ENCODE peak calls at places on chromosomes 11 and 22, in eight cellular contexts. One of them, this sample, is unnamed.

GRCh38 chr22:24171822-24172221 is 9.5 kb upstream of the SUSD2 start:
- DNase-seq in cardiac fibroblast: no peak
- DNase-seq in GM23338: no peak
- DNase-seq in fibroblast of pulmonary artery: no peak
- DNase-seq in suprapubic skin: no peak
- DNase-seq in right lobe of liver: no peak
- DNase-seq in HL-60: no peak
- DNase-seq in AG04450: no peak
- DNase-seq in this sample: no peak

GRCh38 chr11:26947904-26948639 is 45.8 kb upstream of the FIBIN start:
- DNase-seq in cardiac fibroblast: peak
- DNase-seq in GM23338: no peak
- DNase-seq in fibroblast of pulmonary artery: no peak
- DNase-seq in suprapubic skin: no peak
- DNase-seq in right lobe of liver: no peak
- DNase-seq in HL-60: no peak
- DNase-seq in AG04450: no peak
- DNase-seq in this sample: peak

GRCh38 chr22:17120281-17120680 is 879 bp downstream of the TMEM121B start:
- DNase-seq in cardiac fibroblast: peak
- DNase-seq in GM23338: peak
- DNase-seq in fibroblast of pulmonary artery: peak
- DNase-seq in suprapubic skin: no peak
- DNase-seq in right lobe of liver: peak
- DNase-seq in HL-60: no peak
- DNase-seq in AG04450: no peak
- DNase-seq in this sample: peak

GRCh38 chr11:118287006-118287405 is 17.5 kb upstream of the CD3E start:
- DNase-seq in cardiac fibroblast: peak
- DNase-seq in GM23338: no peak
- DNase-seq in fibroblast of pulmonary artery: no peak
- DNase-seq in suprapubic skin: no peak
- DNase-seq in right lobe of liver: no peak
- DNase-seq in HL-60: no peak
- DNase-seq in AG04450: no peak
- DNase-seq in this sample: no peak

GRCh38 chr22:24144056-24144455 is 37.2 kb upstream of the SUSD2 start:
- DNase-seq in cardiac fibroblast: no peak
- DNase-seq in GM23338: no peak
- DNase-seq in fibroblast of pulmonary artery: no peak
- DNase-seq in suprapubic skin: no peak
- DNase-seq in right lobe of liver: no peak
- DNase-seq in HL-60: no peak
- DNase-seq in AG04450: no peak
- DNase-seq in this sample: no peak

GRCh38 chr11:111413849-111414248 is 34.8 kb upstream of the POU2AF1 start:
- DNase-seq in cardiac fibroblast: no peak
- DNase-seq in GM23338: no peak
- DNase-seq in fibroblast of pulmonary artery: no peak
- DNase-seq in suprapubic skin: no peak
- DNase-seq in right lobe of liver: no peak
- DNase-seq in HL-60: no peak
- DNase-seq in AG04450: no peak
- DNase-seq in this sample: no peak

GRCh38 chr22:39610246-39610645 is 39.7 kb downstream of the CACNA1I start:
- DNase-seq in cardiac fibroblast: no peak
- DNase-seq in GM23338: no peak
- DNase-seq in fibroblast of pulmonary artery: no peak
- DNase-seq in suprapubic skin: no peak
- DNase-seq in right lobe of liver: no peak
- DNase-seq in HL-60: no peak
- DNase-seq in AG04450: no peak
- DNase-seq in this sample: no peak

GRCh38 chr11:134655189-134655937 is 243.3 kb upstream of the B3GAT1 start:
- DNase-seq in cardiac fibroblast: no peak
- DNase-seq in GM23338: no peak
- DNase-seq in fibroblast of pulmonary artery: no peak
- DNase-seq in suprapubic skin: no peak
- DNase-seq in right lobe of liver: peak
- DNase-seq in HL-60: no peak
- DNase-seq in AG04450: no peak
- DNase-seq in this sample: no peak

GRCh38 chr11:820655-821512 is 2.2 kb downstream of the PNPLA2 start:
- DNase-seq in cardiac fibroblast: peak
- DNase-seq in GM23338: no peak
- DNase-seq in fibroblast of pulmonary artery: peak
- DNase-seq in suprapubic skin: peak
- DNase-seq in right lobe of liver: peak
- DNase-seq in HL-60: peak
- DNase-seq in AG04450: no peak
- DNase-seq in this sample: no peak

GRCh38 chr11:121394785-121395184 is 57.3 kb upstream of the SORL1 start:
- DNase-seq in cardiac fibroblast: no peak
- DNase-seq in GM23338: no peak
- DNase-seq in fibroblast of pulmonary artery: no peak
- DNase-seq in suprapubic skin: no peak
- DNase-seq in right lobe of liver: no peak
- DNase-seq in HL-60: no peak
- DNase-seq in AG04450: no peak
- DNase-seq in this sample: no peak

GRCh38 chr11:128544625-128545024 is 42.7 kb downstream of the ETS1 start:
- DNase-seq in cardiac fibroblast: peak
- DNase-seq in GM23338: no peak
- DNase-seq in fibroblast of pulmonary artery: peak
- DNase-seq in suprapubic skin: no peak
- DNase-seq in right lobe of liver: no peak
- DNase-seq in HL-60: no peak
- DNase-seq in AG04450: peak
- DNase-seq in this sample: peak

GRCh38 chr11:9130297-9130696 is 38.9 kb upstream of the SCUBE2 start:
- DNase-seq in cardiac fibroblast: no peak
- DNase-seq in GM23338: no peak
- DNase-seq in fibroblast of pulmonary artery: no peak
- DNase-seq in suprapubic skin: no peak
- DNase-seq in right lobe of liver: no peak
- DNase-seq in HL-60: peak
- DNase-seq in AG04450: no peak
- DNase-seq in this sample: no peak

GRCh38 chr11:6657346-6657745 is 1.7 kb upstream of the DCHS1 start:
- DNase-seq in cardiac fibroblast: no peak
- DNase-seq in GM23338: no peak
- DNase-seq in fibroblast of pulmonary artery: no peak
- DNase-seq in suprapubic skin: no peak
- DNase-seq in right lobe of liver: no peak
- DNase-seq in HL-60: no peak
- DNase-seq in AG04450: no peak
- DNase-seq in this sample: no peak

GRCh38 chr22:30265851-30266444 is 703 bp downstream of the OSM start:
- DNase-seq in cardiac fibroblast: no peak
- DNase-seq in GM23338: no peak
- DNase-seq in fibroblast of pulmonary artery: no peak
- DNase-seq in suprapubic skin: no peak
- DNase-seq in right lobe of liver: peak
- DNase-seq in HL-60: peak
- DNase-seq in AG04450: no peak
- DNase-seq in this sample: no peak

GRCh38 chr11:105144887-105145286 is 5.3 kb upstream of the CARD18 start:
- DNase-seq in cardiac fibroblast: peak
- DNase-seq in GM23338: no peak
- DNase-seq in fibroblast of pulmonary artery: peak
- DNase-seq in suprapubic skin: no peak
- DNase-seq in right lobe of liver: no peak
- DNase-seq in HL-60: no peak
- DNase-seq in AG04450: peak
- DNase-seq in this sample: peak

GRCh38 chr11:134521001-134521400 is 109.0 kb upstream of the B3GAT1 start:
- DNase-seq in cardiac fibroblast: no peak
- DNase-seq in GM23338: no peak
- DNase-seq in fibroblast of pulmonary artery: no peak
- DNase-seq in suprapubic skin: no peak
- DNase-seq in right lobe of liver: no peak
- DNase-seq in HL-60: no peak
- DNase-seq in AG04450: no peak
- DNase-seq in this sample: no peak

GRCh38 chr11:112499908-112500204 is 239.2 kb upstream of the PLET1 start:
- DNase-seq in cardiac fibroblast: no peak
- DNase-seq in GM23338: peak
- DNase-seq in fibroblast of pulmonary artery: no peak
- DNase-seq in suprapubic skin: no peak
- DNase-seq in right lobe of liver: no peak
- DNase-seq in HL-60: no peak
- DNase-seq in AG04450: no peak
- DNase-seq in this sample: no peak

GRCh38 chr22:50016308-50016987 is 3.9 kb upstream of the IL17REL start:
- DNase-seq in cardiac fibroblast: no peak
- DNase-seq in GM23338: no peak
- DNase-seq in fibroblast of pulmonary artery: no peak
- DNase-seq in suprapubic skin: peak
- DNase-seq in right lobe of liver: no peak
- DNase-seq in HL-60: no peak
- DNase-seq in AG04450: no peak
- DNase-seq in this sample: no peak
- H3K4me3 ChIP-seq in cardiac fibroblast: no peak
- H3K4me3 ChIP-seq in GM23338: no peak
- H3K4me3 ChIP-seq in fibroblast of pulmonary artery: no peak
- H3K4me3 ChIP-seq in suprapubic skin: no peak
- H3K4me3 ChIP-seq in right lobe of liver: no peak
- H3K4me3 ChIP-seq in HL-60: no peak
- H3K4me3 ChIP-seq in AG04450: no peak
- H3K4me3 ChIP-seq in this sample: no peak

GRCh38 chr22:27029584-27030130 is 372.3 kb downstream of the MIAT start:
- DNase-seq in cardiac fibroblast: no peak
- DNase-seq in GM23338: peak
- DNase-seq in fibroblast of pulmonary artery: no peak
- DNase-seq in suprapubic skin: no peak
- DNase-seq in right lobe of liver: no peak
- DNase-seq in HL-60: no peak
- DNase-seq in AG04450: no peak
- DNase-seq in this sample: no peak
- TF ChIP-seq CTCF in cardiac fibroblast: no peak
- TF ChIP-seq CTCF in GM23338: no peak
- TF ChIP-seq CTCF in fibroblast of pulmonary artery: no peak
- TF ChIP-seq CTCF in suprapubic skin: no peak
- TF ChIP-seq CTCF in right lobe of liver: no peak
- TF ChIP-seq CTCF in HL-60: no peak
- TF ChIP-seq CTCF in AG04450: no peak
- TF ChIP-seq CTCF in this sample: no peak

DNA sequence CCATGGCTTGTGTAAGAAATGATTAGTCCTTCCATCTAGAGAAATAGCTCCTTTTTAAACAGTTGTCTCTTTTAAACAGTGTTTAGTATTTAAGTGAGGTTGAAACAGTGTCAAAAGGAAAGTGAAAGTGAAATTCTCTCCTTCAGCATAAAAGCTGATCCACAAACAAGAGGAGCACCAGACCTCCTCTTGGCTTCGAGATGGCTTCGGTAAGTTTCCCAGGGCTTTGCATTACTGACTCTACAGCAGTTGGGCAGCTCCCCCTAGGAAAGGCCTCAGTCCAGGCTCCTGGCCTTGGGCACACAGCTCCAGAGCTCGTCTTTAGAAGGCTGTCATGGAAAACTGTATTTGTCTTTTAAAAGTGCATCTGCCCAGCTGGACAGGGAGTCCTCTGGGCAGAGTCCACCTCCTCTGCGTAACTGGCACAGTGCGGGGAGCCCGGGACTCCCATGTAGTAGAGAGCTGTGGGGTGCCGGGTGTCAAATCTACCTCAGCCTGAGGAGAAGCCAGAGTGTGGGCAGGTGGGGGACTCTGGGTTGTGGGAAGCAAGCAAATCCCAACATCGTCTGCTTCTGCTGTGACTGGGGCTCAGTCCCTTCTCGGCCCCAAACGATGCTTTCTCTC is at the start of gene PLAAT4:
- DNase-seq in cardiac fibroblast: peak
- DNase-seq in GM23338: no peak
- DNase-seq in fibroblast of pulmonary artery: peak
- DNase-seq in suprapubic skin: no peak
- DNase-seq in right lobe of liver: peak
- DNase-seq in HL-60: no peak
- DNase-seq in AG04450: no peak
- DNase-seq in this sample: peak
- H3K4me3 ChIP-seq in cardiac fibroblast: peak
- H3K4me3 ChIP-seq in GM23338: no peak
- H3K4me3 ChIP-seq in fibroblast of pulmonary artery: peak
- H3K4me3 ChIP-seq in suprapubic skin: peak
- H3K4me3 ChIP-seq in right lobe of liver: peak
- H3K4me3 ChIP-seq in HL-60: no peak
- H3K4me3 ChIP-seq in AG04450: peak
- H3K4me3 ChIP-seq in this sample: peak

GRCh38 chr11:117034901-117035300 is 63.3 kb downstream of the SIK3 start:
- DNase-seq in cardiac fibroblast: no peak
- DNase-seq in GM23338: no peak
- DNase-seq in fibroblast of pulmonary artery: no peak
- DNase-seq in suprapubic skin: no peak
- DNase-seq in right lobe of liver: no peak
- DNase-seq in HL-60: no peak
- DNase-seq in AG04450: no peak
- DNase-seq in this sample: no peak
- TF ChIP-seq CTCF in cardiac fibroblast: no peak
- TF ChIP-seq CTCF in GM23338: no peak
- TF ChIP-seq CTCF in fibroblast of pulmonary artery: no peak
- TF ChIP-seq CTCF in suprapubic skin: no peak
- TF ChIP-seq CTCF in right lobe of liver: no peak
- TF ChIP-seq CTCF in HL-60: no peak
- TF ChIP-seq CTCF in AG04450: no peak
- TF ChIP-seq CTCF in this sample: no peak

GRCh38 chr11:66639066-66639813 is 737 bp downstream of the RBM4 start:
- DNase-seq in cardiac fibroblast: peak
- DNase-seq in GM23338: peak
- DNase-seq in fibroblast of pulmonary artery: peak
- DNase-seq in suprapubic skin: no peak
- DNase-seq in right lobe of liver: no peak
- DNase-seq in HL-60: peak
- DNase-seq in AG04450: no peak
- DNase-seq in this sample: peak
- H3K4me3 ChIP-seq in cardiac fibroblast: peak
- H3K4me3 ChIP-seq in GM23338: peak
- H3K4me3 ChIP-seq in fibroblast of pulmonary artery: peak
- H3K4me3 ChIP-seq in suprapubic skin: peak
- H3K4me3 ChIP-seq in right lobe of liver: peak
- H3K4me3 ChIP-seq in HL-60: peak
- H3K4me3 ChIP-seq in AG04450: peak
- H3K4me3 ChIP-seq in this sample: peak

GRCh38 chr22:40818747-40819662 is at the start of gene SLC25A17:
- DNase-seq in cardiac fibroblast: peak
- DNase-seq in GM23338: peak
- DNase-seq in fibroblast of pulmonary artery: peak
- DNase-seq in suprapubic skin: peak
- DNase-seq in right lobe of liver: peak
- DNase-seq in HL-60: peak
- DNase-seq in AG04450: peak
- DNase-seq in this sample: peak
- TF ChIP-seq CTCF in cardiac fibroblast: peak
- TF ChIP-seq CTCF in GM23338: peak
- TF ChIP-seq CTCF in fibroblast of pulmonary artery: peak
- TF ChIP-seq CTCF in suprapubic skin: no peak
- TF ChIP-seq CTCF in right lobe of liver: peak
- TF ChIP-seq CTCF in HL-60: peak
- TF ChIP-seq CTCF in AG04450: peak
- TF ChIP-seq CTCF in this sample: peak

GRCh38 chr11:17350455-17351170 is 987 bp upstream of the NCR3LG1 start:
- DNase-seq in cardiac fibroblast: peak
- DNase-seq in GM23338: no peak
- DNase-seq in fibroblast of pulmonary artery: no peak
- DNase-seq in suprapubic skin: no peak
- DNase-seq in right lobe of liver: no peak
- DNase-seq in HL-60: no peak
- DNase-seq in AG04450: no peak
- DNase-seq in this sample: no peak
- H3K4me3 ChIP-seq in cardiac fibroblast: no peak
- H3K4me3 ChIP-seq in GM23338: peak
- H3K4me3 ChIP-seq in fibroblast of pulmonary artery: no peak
- H3K4me3 ChIP-seq in suprapubic skin: no peak
- H3K4me3 ChIP-seq in right lobe of liver: no peak
- H3K4me3 ChIP-seq in HL-60: no peak
- H3K4me3 ChIP-seq in AG04450: no peak
- H3K4me3 ChIP-seq in this sample: no peak